ENCODE peak calls at places on chromosomes 5 and 9, in six cellular contexts. T is mesenchymal stem cell, V is cardiac muscle cell, O is right cardiac atrium, U is hepatocyte, B is lower leg skin. A is an unnamed sample.

GRCh38 chr5:151107084-151107483 is 26.2 kb upstream of the TNIP1 start:
- DNase-seq in T (no peak), V (no peak), O (no peak), U (no peak), B (no peak), A (no peak)

GRCh38 chr9:34362614-34363013 is 14.1 kb downstream of the MYORG start:
- DNase-seq in T (no peak), V (no peak), O (no peak), U (no peak), B (peak), A (peak)

GRCh38 chr9:77648458-77649108 is 461 bp upstream of the GNA14 start:
- DNase-seq in T (peak), V (peak), O (peak), U (peak), B (peak), A (no peak)

GRCh38 chr9:127598839-127599549 is 13.1 kb upstream of the STXBP1 start:
- DNase-seq in T (no peak), V (no peak), O (no peak), U (no peak), B (no peak), A (no peak)

GRCh38 chr9:97500765-97501176 is 695 bp upstream of the TMOD1 start:
- DNase-seq in T (no peak), V (no peak), O (no peak), U (no peak), B (no peak), A (no peak)

GRCh38 chr9:127308559-127309429 is 44.2 kb downstream of the GARNL3 start:
- DNase-seq in T (peak), V (peak), O (no peak), U (peak), B (no peak), A (no peak)

GRCh38 chr9:18250051-18250450 is 223.9 kb upstream of the ADAMTSL1 start:
- DNase-seq in T (no peak), V (no peak), O (no peak), U (no peak), B (no peak), A (no peak)

GRCh38 chr5:91030521-91031395 is 352.4 kb downstream of the ARRDC3 start:
- DNase-seq in T (no peak), V (no peak), O (no peak), U (no peak), B (no peak), A (no peak)

GRCh38 chr9:132008871-132009812 is 70.5 kb downstream of the MED27 start:
- DNase-seq in T (no peak), V (no peak), O (no peak), U (no peak), B (no peak), A (no peak)

GRCh38 chr9:129146441-129146933 is 31.6 kb downstream of the IER5L start:
- DNase-seq in T (peak), V (peak), O (peak), U (peak), B (no peak), A (no peak)

GRCh38 chr5:128538249-128539037 is 398 bp upstream of the FBN2 start:
- DNase-seq in T (peak), V (peak), O (peak), U (peak), B (no peak), A (peak)

GRCh38 chr9:27638716-27639115 is 65.4 kb upstream of the C9orf72 start:
- DNase-seq in T (no peak), V (peak), O (no peak), U (no peak), B (no peak), A (no peak)

GRCh38 chr5:147403659-147404640 is 105.9 kb downstream of the DPYSL3 start:
- DNase-seq in T (peak), V (peak), O (peak), U (peak), B (peak), A (peak)

GRCh38 chr5:160213537-160213936 is 15.8 kb upstream of the FABP6 start:
- DNase-seq in T (no peak), V (no peak), O (no peak), U (no peak), B (no peak), A (no peak)

GRCh38 chr5:132056610-132057497 is 3.6 kb upstream of the IL3 start:
- DNase-seq in T (no peak), V (no peak), O (no peak), U (no peak), B (peak), A (peak)

GRCh38 chr9:18791074-18791473 is 241.9 kb downstream of the SAXO1 start:
- DNase-seq in T (peak), V (peak), O (no peak), U (peak), B (no peak), A (no peak)

GRCh38 chr9:84271004-84271886 is 69.3 kb downstream of the SLC28A3 start:
- DNase-seq in T (peak), V (peak), O (peak), U (peak), B (peak), A (peak)

GRCh38 chr9:109401169-109401989 is 80.5 kb upstream of the EPB41L4B start:
- DNase-seq in T (peak), V (peak), O (no peak), U (peak), B (no peak), A (no peak)

GRCh38 chr5:132180134-132180745 is 47.4 kb downstream of the P4HA2 start:
- DNase-seq in T (peak), V (peak), O (no peak), U (peak), B (no peak), A (no peak)

GRCh38 chr9:96218821-96219614 is 83.0 kb downstream of the HSD17B3 start:
- DNase-seq in T (no peak), V (peak), O (peak), U (no peak), B (peak), A (no peak)

GRCh38 chr5:1204693-1205242 is 3.4 kb downstream of the SLC6A19 start:
- DNase-seq in T (peak), V (peak), O (peak), U (peak), B (no peak), A (no peak)

GRCh38 chr5:72314571-72315172 is 5.4 kb downstream of the MRPS27 start:
- DNase-seq in T (peak), V (peak), O (no peak), U (peak), B (no peak), A (no peak)

GRCh38 chr5:132010645-132011560 is 555 bp downstream of the ACSL6 start:
- DNase-seq in T (no peak), V (no peak), O (no peak), U (no peak), B (peak), A (peak)

GRCh38 chr5:6435356-6435755 is 13.3 kb upstream of the UBE2QL1 start:
- DNase-seq in T (no peak), V (peak), O (no peak), U (peak), B (no peak), A (no peak)

GRCh38 chr9:7368410-7369292 is 430.9 kb downstream of the DMAC1 start:
- DNase-seq in T (peak), V (peak), O (no peak), U (peak), B (no peak), A (no peak)

GRCh38 chr5:146068977-146069779 is 36.2 kb downstream of the PLAC8L1 start:
- DNase-seq in T (no peak), V (no peak), O (no peak), U (no peak), B (no peak), A (no peak)

A was measured in CD14-positive monocyte.